ENCODE peak calls at places on chromosomes 12 and 14, in ten cellular contexts. I, W, V, R, X, Q, C, J, G and H are unnamed samples.
A peak's percentile ranks its signal among the peaks of the same experiment; 100 is the strongest.

GRCh38 chr14:32593290-32593942 is 264.3 kb downstream of the AKAP6 start:
- DNase-seq in J (peak; percentile 74), I (no peak), V (no peak), C (no peak), G (no peak), R (no peak), X (no peak), W (peak; percentile 53), Q (no peak), H (no peak)

GRCh38 chr14:89899917-89900680 is 54.4 kb downstream of the EFCAB11 start:
- DNase-seq in J (no peak), I (peak; percentile 68), Q (peak; percentile 7), X (no peak), V (no peak), R (no peak), C (peak; percentile 26), W (peak; percentile 48), G (no peak), H (peak; percentile 0)

GRCh38 chr12:82055391-82055790 is 296.2 kb upstream of the PPFIA2 start:
- DNase-seq in W (no peak), I (no peak), R (no peak), G (no peak), X (no peak), V (peak; percentile 4), Q (no peak), C (no peak), J (no peak), H (no peak)

GRCh38 chr14:106831322-106831720 is 1304.9 kb downstream of the TMEM121 start:
- DNase-seq in R (no peak), Q (no peak), I (no peak), J (no peak), W (no peak), G (peak; percentile 41), X (no peak), V (peak; percentile 58), C (no peak), H (no peak)

GRCh38 chr14:45085004-45085403 is 1.1 kb downstream of the PRPF39 start:
- DNase-seq in R (no peak), G (no peak), V (no peak), I (peak; percentile 49), Q (no peak), C (no peak), J (no peak), X (no peak), W (no peak), H (no peak)

GRCh38 chr14:103067231-103067954 is 10.0 kb upstream of the CDC42BPB start:
- DNase-seq in I (no peak), X (no peak), J (peak; percentile 48), G (no peak), Q (no peak), C (no peak), R (no peak), V (no peak), W (peak; percentile 48), H (no peak)

GRCh38 chr12:117580718-117581062 is 219.3 kb upstream of the NOS1 start:
- DNase-seq in I (no peak), Q (no peak), X (no peak), W (no peak), C (no peak), V (no peak), R (no peak), J (peak; percentile 19), G (peak; percentile 18), H (peak; percentile 9)

GRCh38 chr12:98211914-98212695 is 303.3 kb upstream of the TMPO start:
- DNase-seq in W (no peak), Q (no peak), G (no peak), V (no peak), I (no peak), C (no peak), J (no peak), X (peak; percentile 49), R (no peak), H (no peak)

GRCh38 chr14:103207404-103208072 is 84.3 kb downstream of the TNFAIP2 start:
- DNase-seq in G (no peak), R (no peak), W (peak; percentile 66), J (no peak), I (no peak), X (no peak), C (no peak), Q (no peak), V (no peak), H (no peak)

GRCh38 chr14:35992816-35993511 is 166.8 kb downstream of the BRMS1L start:
- DNase-seq in R (no peak), Q (peak; percentile 57), C (no peak), G (no peak), I (no peak), W (no peak), J (no peak), V (no peak), X (no peak), H (no peak)

GRCh38 chr14:89351364-89351957 is 65.6 kb downstream of the FOXN3 start:
- DNase-seq in V (no peak), Q (peak; percentile 40), G (peak; percentile 41), R (no peak), X (no peak), J (no peak), C (no peak), W (no peak), I (peak; percentile 93), H (no peak)

GRCh38 chr14:67964391-67964812 is 144.8 kb downstream of the RAD51B start:
- DNase-seq in C (no peak), R (no peak), X (no peak), G (no peak), V (no peak), W (no peak), Q (no peak), J (no peak), I (no peak), H (no peak)

GRCh38 chr12:86727151-86727550 is 471.0 kb upstream of the MGAT4C start:
- DNase-seq in J (peak; percentile 18), C (peak; percentile 80), X (no peak), Q (peak; percentile 24), G (no peak), I (no peak), W (no peak), R (peak; percentile 26), V (no peak), H (no peak)

GRCh38 chr14:75859746-75860145 is 122.0 kb downstream of the TGFB3 start:
- DNase-seq in J (no peak), C (no peak), Q (no peak), X (no peak), V (no peak), I (no peak), W (no peak), G (no peak), R (no peak), H (no peak)

GRCh38 chr12:80861636-80862378 is 75.9 kb downstream of the LIN7A start:
- DNase-seq in W (peak; percentile 13), G (no peak), X (no peak), J (no peak), V (no peak), Q (no peak), I (no peak), C (no peak), R (no peak), H (no peak)

GRCh38 chr12:19530631-19531020 is 91.3 kb downstream of the AEBP2 start:
- DNase-seq in W (peak; percentile 17), I (no peak), R (no peak), X (no peak), G (no peak), V (no peak), C (no peak), J (no peak), Q (no peak), H (no peak)

GRCh38 chr12:64824130-64824499 is 332 bp upstream of the TBC1D30 start:
- DNase-seq in V (no peak), X (no peak), C (peak; percentile 72), I (peak; percentile 72), W (no peak), R (no peak), Q (no peak), G (no peak), J (no peak), H (no peak)

GRCh38 chr12:78863482-78864427 is 819 bp upstream of the SYT1 start:
- DNase-seq in Q (peak; percentile 84), X (no peak), I (no peak), R (no peak), J (peak; percentile 65), G (peak; percentile 9), C (peak; percentile 95), W (peak; percentile 55), V (no peak), H (peak; percentile 82)

GRCh38 chr12:12442548-12443071 is 85.7 kb downstream of the BORCS5 start:
- DNase-seq in Q (no peak), I (no peak), X (peak; percentile 24), W (no peak), C (no peak), J (peak; percentile 22), V (no peak), G (no peak), R (peak; percentile 32), H (no peak)

GRCh38 chr12:2110841-2111566 is 58.2 kb downstream of the CACNA1C start:
- DNase-seq in J (no peak), R (no peak), G (no peak), W (no peak), I (no peak), V (no peak), C (no peak), X (no peak), Q (no peak), H (no peak)

GRCh38 chr14:35336171-35337073 is 44.2 kb downstream of the PSMA6 start:
- DNase-seq in V (no peak), R (peak; percentile 66), Q (no peak), I (peak; percentile 25), G (no peak), W (peak; percentile 89), C (peak; percentile 83), J (no peak), X (no peak), H (peak; percentile 42)